ENCODE peak calls at places on chromosomes 3 and 15, in nine cellular contexts. L is kidney epithelial cell, G is brain microvascular endothelial cell, Z is HCT116, B is left ventricle myocardium inferior, I is upper lobe of right lung, D is GM23248, K is PC-3, Q is astrocyte of the cerebellum. U is an unnamed sample.

GRCh38 chr15:56943398-56943797 is 25.0 kb downstream of the TCF12 start:
- DNase-seq in L (no peak), G (no peak), Z (no peak), B (no peak), I (no peak), D (peak; percentile 56), K (no peak), Q (no peak), U (no peak)

GRCh38 chr15:48696627-48697312 is 51.3 kb upstream of the FBN1 start:
- DNase-seq in L (no peak), G (peak; percentile 61), Z (no peak), B (no peak), I (no peak), D (peak; percentile 63), K (peak; percentile 34), Q (no peak), U (peak; percentile 39)

GRCh38 chr3:180408654-180409053 is 193.3 kb upstream of the TTC14 start:
- DNase-seq in L (no peak), G (no peak), Z (no peak), B (no peak), I (no peak), D (peak; percentile 55), K (peak; percentile 95), Q (no peak), U (peak; percentile 83)

GRCh38 chr3:83890039-83890762 is 1068.6 kb upstream of the CADM2 start:
- DNase-seq in L (no peak), G (no peak), Z (no peak), B (no peak), I (no peak), D (no peak), K (peak; percentile 85), Q (peak; percentile 36), U (peak; percentile 4)

GRCh38 chr3:126081618-126082333 is 2.1 kb downstream of the SLC41A3 start:
- DNase-seq in L (no peak), G (peak; percentile 37), Z (peak; percentile 48), B (no peak), I (no peak), D (peak; percentile 75), K (peak; percentile 90), Q (no peak), U (peak; percentile 84)

GRCh38 chr3:11371758-11372157 is 99.6 kb downstream of the ATG7 start:
- DNase-seq in L (no peak), G (no peak), Z (no peak), B (no peak), I (no peak), D (no peak), K (no peak), Q (no peak), U (no peak)

GRCh38 chr3:57164606-57165573 is at the start of gene IL17RD:
- DNase-seq in L (no peak), G (peak; percentile 48), Z (peak; percentile 58), B (peak; percentile 87), I (peak; percentile 89), D (peak; percentile 93), K (peak; percentile 82), Q (peak; percentile 54), U (peak; percentile 80)

GRCh38 chr3:188198001-188198400 is 44.0 kb downstream of the LPP start:
- DNase-seq in L (no peak), G (no peak), Z (no peak), B (no peak), I (no peak), D (no peak), K (no peak), Q (no peak), U (no peak)

GRCh38 chr15:39856357-39856756 is 63.7 kb downstream of the GPR176 start:
- DNase-seq in L (no peak), G (no peak), Z (no peak), B (no peak), I (no peak), D (no peak), K (no peak), Q (no peak), U (no peak)

GRCh38 chr3:23238156-23238555 is 35.0 kb downstream of the UBE2E2 start:
- DNase-seq in L (no peak), G (no peak), Z (no peak), B (no peak), I (no peak), D (no peak), K (no peak), Q (no peak), U (no peak)

GRCh38 chr15:75208501-75209288 is 7.0 kb downstream of the C15orf39 start:
- DNase-seq in L (no peak), G (no peak), Z (no peak), B (no peak), I (no peak), D (no peak), K (no peak), Q (no peak), U (no peak)
- H3K4me3 ChIP-seq in L (no peak overlapping the region), G (no peak overlapping the region), Z (no peak overlapping the region), B (no peak overlapping the region), I (no peak overlapping the region), D (no peak overlapping the region), K (no peak overlapping the region), Q (no peak overlapping the region), U (no peak overlapping the region)

DNA sequence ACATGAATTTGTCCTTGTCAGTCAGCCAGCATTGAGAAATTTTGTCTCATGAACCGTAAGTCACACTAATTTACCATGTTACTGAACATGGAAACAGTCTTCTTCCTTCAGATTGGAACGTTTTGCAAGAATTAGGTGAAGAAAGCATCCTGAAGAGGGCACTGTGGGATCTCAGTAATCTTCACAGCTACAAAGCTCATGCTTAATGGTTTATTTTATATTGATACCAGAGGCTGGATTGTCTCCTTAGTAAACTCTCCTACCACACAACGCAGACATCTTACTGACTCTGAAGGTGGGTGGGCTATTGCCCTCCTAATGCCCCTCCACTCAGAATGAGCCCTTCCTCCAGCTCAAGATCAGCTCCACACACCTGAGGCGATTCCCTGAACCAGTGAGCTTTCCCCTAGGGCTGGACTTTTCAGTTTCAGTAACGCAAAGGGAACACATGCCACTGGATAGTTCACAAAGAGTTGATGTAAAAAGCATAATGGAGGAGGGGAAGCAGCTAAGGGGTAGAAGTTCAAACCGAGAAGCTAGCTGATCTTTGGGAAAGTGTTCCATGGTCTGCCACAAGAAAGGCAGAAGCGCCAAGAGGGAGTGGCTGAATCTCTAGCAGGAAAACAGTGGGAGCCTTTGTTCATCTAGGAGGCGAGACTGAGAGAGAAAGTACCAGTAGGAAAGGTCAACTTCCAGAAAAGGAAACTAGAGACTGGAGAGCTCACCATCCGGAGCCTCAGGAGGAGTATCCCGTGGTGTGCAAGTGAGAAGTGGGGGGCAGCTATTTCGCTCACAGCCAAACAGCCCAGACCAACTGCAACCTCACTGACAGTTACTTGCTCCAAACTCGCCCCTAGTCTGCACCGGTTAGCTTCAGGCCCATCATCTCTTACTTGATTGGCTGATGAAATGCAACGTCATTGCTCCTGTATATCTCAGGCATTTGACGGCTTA is at the start of gene SLC9C1:
- DNase-seq in L (peak; percentile 31), G (peak; percentile 79), Z (peak; percentile 69), B (no peak), I (peak; percentile 36), D (peak; percentile 78), K (peak; percentile 82), Q (peak; percentile 63), U (peak; percentile 75)
- H3K4me3 ChIP-seq in L (peak within 1 kb of the TSS; percentile 20), G (peak within 1 kb of the TSS; percentile 64), Z (peak within 1 kb of the TSS; percentile 54), B (peak within 1 kb of the TSS; percentile 68), I (peak within 1 kb of the TSS; percentile 48), D (peak within 1 kb of the TSS; percentile 65), K (peak within 1 kb of the TSS; percentile 61), Q (peak within 1 kb of the TSS; percentile 29), U (peak within 1 kb of the TSS; percentile 23)

DNA sequence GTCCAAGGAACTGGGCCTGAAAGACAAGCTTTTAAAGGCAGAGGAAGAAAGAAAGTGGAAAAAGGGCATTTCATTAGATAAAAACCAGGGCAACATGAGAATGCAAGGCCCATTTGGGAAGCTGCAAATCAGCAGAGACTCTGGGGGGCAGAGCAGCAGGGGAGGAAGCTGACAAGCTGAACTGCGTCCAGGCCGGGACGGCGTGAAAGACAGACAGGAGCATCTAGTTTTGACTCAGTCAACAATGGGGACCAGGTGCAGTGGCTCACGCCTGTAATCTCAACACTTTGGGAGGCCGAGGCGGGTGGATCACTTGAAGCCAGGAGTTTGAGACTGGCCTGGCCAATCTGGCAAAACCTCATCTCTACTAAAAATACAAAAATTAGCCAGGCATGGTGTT is 69.9 kb downstream of the CDC25A start:
- DNase-seq in L (no peak), G (no peak), Z (no peak), B (no peak), I (no peak), D (no peak), K (no peak), Q (no peak), U (no peak)
- H3K4me3 ChIP-seq in L (no peak overlapping the region), G (no peak overlapping the region), Z (no peak overlapping the region), B (no peak overlapping the region), I (no peak overlapping the region), D (no peak overlapping the region), K (no peak overlapping the region), Q (no peak overlapping the region), U (no peak overlapping the region)

GRCh38 chr15:78943692-78944091 is 1.2 kb downstream of the CTSH start:
- DNase-seq in L (no peak), G (no peak), Z (no peak), B (no peak), I (no peak), D (no peak), K (no peak), Q (no peak), U (no peak)
- H3K4me3 ChIP-seq in L (no peak overlapping the region), G (no peak overlapping the region), Z (no peak overlapping the region), B (peak overlapping the region; percentile 87), I (peak overlapping the region; percentile 85), D (no peak overlapping the region), K (peak overlapping the region; percentile 65), Q (no peak overlapping the region), U (no peak overlapping the region)